ENCODE peak calls at places on chromosomes 1 and 21, in seven cellular contexts. One of them, this sample, is unnamed.

GRCh38 chr1:69567847-69568434 is at the start of gene LRRC7:
- DNase-seq in H1: no peak
- DNase-seq in HCT116: no peak
- DNase-seq in K562: peak; percentile 45
- DNase-seq in HepG2: no peak
- DNase-seq in SK-N-SH: peak; percentile 74
- DNase-seq in GM12878: no peak
- DNase-seq in this sample: peak; percentile 34

GRCh38 chr1:107666493-107666892 is 298.5 kb downstream of the VAV3 start:
- DNase-seq in H1: no peak
- DNase-seq in K562: no peak
- DNase-seq in SK-N-SH: no peak
- DNase-seq in GM12878: no peak
- DNase-seq in HCT116: no peak
- DNase-seq in HepG2: no peak
- DNase-seq in this sample: no peak

GRCh38 chr1:43582162-43582566 is 51.5 kb downstream of the PTPRF start:
- DNase-seq in HCT116: peak; percentile 93
- DNase-seq in HepG2: peak; percentile 64
- DNase-seq in SK-N-SH: no peak
- DNase-seq in GM12878: peak; percentile 54
- DNase-seq in H1: no peak
- DNase-seq in K562: peak; percentile 74
- DNase-seq in this sample: peak; percentile 89

GRCh38 chr1:206831605-206832004 is 33.8 kb upstream of the IL20 start:
- DNase-seq in H1: no peak
- DNase-seq in SK-N-SH: no peak
- DNase-seq in K562: no peak
- DNase-seq in HCT116: no peak
- DNase-seq in HepG2: no peak
- DNase-seq in GM12878: no peak
- DNase-seq in this sample: no peak

GRCh38 chr1:36322085-36322785 is 1.2 kb downstream of the EVA1B start:
- DNase-seq in GM12878: no peak
- DNase-seq in HepG2: no peak
- DNase-seq in HCT116: no peak
- DNase-seq in SK-N-SH: no peak
- DNase-seq in H1: no peak
- DNase-seq in K562: no peak
- DNase-seq in this sample: no peak

GRCh38 chr1:160811147-160811546 is 15.2 kb downstream of the LY9 start:
- DNase-seq in HCT116: no peak
- DNase-seq in H1: no peak
- DNase-seq in HepG2: no peak
- DNase-seq in SK-N-SH: no peak
- DNase-seq in GM12878: no peak
- DNase-seq in K562: no peak
- DNase-seq in this sample: no peak

GRCh38 chr21:28657576-28657975 is 335.1 kb downstream of the LTN1 start:
- DNase-seq in HCT116: no peak
- DNase-seq in GM12878: no peak
- DNase-seq in H1: no peak
- DNase-seq in K562: no peak
- DNase-seq in SK-N-SH: no peak
- DNase-seq in HepG2: no peak
- DNase-seq in this sample: no peak

GRCh38 chr1:116881879-116882520 is 27.7 kb upstream of the PTGFRN start:
- DNase-seq in HCT116: no peak
- DNase-seq in H1: no peak
- DNase-seq in GM12878: no peak
- DNase-seq in K562: peak; percentile 85
- DNase-seq in SK-N-SH: no peak
- DNase-seq in HepG2: peak; percentile 8
- DNase-seq in this sample: peak; percentile 26

GRCh38 chr1:212182585-212182984 is 102.6 kb upstream of the PPP2R5A start:
- DNase-seq in H1: no peak
- DNase-seq in SK-N-SH: no peak
- DNase-seq in GM12878: no peak
- DNase-seq in HepG2: no peak
- DNase-seq in K562: no peak
- DNase-seq in HCT116: no peak
- DNase-seq in this sample: no peak

GRCh38 chr1:1539310-1540014 is 962 bp downstream of the TMEM240 start:
- DNase-seq in GM12878: no peak
- DNase-seq in K562: no peak
- DNase-seq in H1: no peak
- DNase-seq in HCT116: no peak
- DNase-seq in HepG2: no peak
- DNase-seq in SK-N-SH: peak; percentile 87
- DNase-seq in this sample: peak; percentile 39
- H3K4me3 ChIP-seq in GM12878: no peak overlapping the region
- H3K4me3 ChIP-seq in K562: no peak overlapping the region
- H3K4me3 ChIP-seq in H1: peak overlapping the region; percentile 50
- H3K4me3 ChIP-seq in HCT116: no peak overlapping the region
- H3K4me3 ChIP-seq in HepG2: no peak overlapping the region
- H3K4me3 ChIP-seq in SK-N-SH: peak overlapping the region; percentile 50
- H3K4me3 ChIP-seq in this sample: peak overlapping the region; percentile 44

DNA sequence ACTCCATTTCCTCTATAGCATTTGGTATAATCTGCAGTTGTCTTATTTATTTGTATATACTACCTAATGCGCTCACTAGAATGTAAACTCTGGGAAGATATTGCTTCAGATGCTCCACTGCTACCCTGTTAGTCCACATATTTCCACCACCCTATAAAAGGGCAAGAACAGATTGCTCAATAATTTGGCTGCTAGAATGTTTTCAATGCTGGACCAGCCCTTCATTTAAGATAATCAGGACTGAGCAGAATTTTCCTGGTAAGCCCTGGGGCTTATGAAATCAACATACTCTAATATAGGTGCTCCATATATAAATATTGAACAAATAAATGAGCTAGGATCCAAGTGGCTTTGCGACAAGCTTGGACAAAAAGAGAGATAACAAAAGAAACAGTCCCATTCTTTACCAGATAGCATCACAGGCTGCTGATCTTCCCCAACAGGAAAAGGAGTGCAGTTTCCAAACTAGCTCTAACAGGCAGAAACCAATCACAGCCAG is 8.4 kb downstream of the BCAR3 start:
- DNase-seq in GM12878: no peak
- DNase-seq in SK-N-SH: peak; percentile 40
- DNase-seq in HepG2: no peak
- DNase-seq in H1: no peak
- DNase-seq in HCT116: no peak
- DNase-seq in K562: no peak
- DNase-seq in this sample: peak; percentile 20
- TF ChIP-seq MAX in GM12878: no peak
- TF ChIP-seq MAX in SK-N-SH: no peak
- TF ChIP-seq MAX in HepG2: no peak
- TF ChIP-seq MAX in H1: no peak
- TF ChIP-seq MAX in HCT116: no peak
- TF ChIP-seq MAX in K562: no peak
- TF ChIP-seq MAX in this sample: no peak

GRCh38 chr1:44673675-44674112 is 587 bp downstream of the TMEM53 start:
- DNase-seq in SK-N-SH: no peak
- DNase-seq in HepG2: no peak
- DNase-seq in K562: no peak
- DNase-seq in HCT116: no peak
- DNase-seq in GM12878: no peak
- DNase-seq in H1: no peak
- DNase-seq in this sample: no peak
- H2AFZ ChIP-seq in SK-N-SH: peak overlapping the region; percentile 96
- H2AFZ ChIP-seq in HepG2: no peak overlapping the region
- H2AFZ ChIP-seq in K562: peak overlapping the region; percentile 99
- H2AFZ ChIP-seq in HCT116: no peak overlapping the region
- H2AFZ ChIP-seq in GM12878: peak overlapping the region; percentile 86
- H2AFZ ChIP-seq in H1: no peak overlapping the region
- H2AFZ ChIP-seq in this sample: peak overlapping the region; percentile 79

DNA sequence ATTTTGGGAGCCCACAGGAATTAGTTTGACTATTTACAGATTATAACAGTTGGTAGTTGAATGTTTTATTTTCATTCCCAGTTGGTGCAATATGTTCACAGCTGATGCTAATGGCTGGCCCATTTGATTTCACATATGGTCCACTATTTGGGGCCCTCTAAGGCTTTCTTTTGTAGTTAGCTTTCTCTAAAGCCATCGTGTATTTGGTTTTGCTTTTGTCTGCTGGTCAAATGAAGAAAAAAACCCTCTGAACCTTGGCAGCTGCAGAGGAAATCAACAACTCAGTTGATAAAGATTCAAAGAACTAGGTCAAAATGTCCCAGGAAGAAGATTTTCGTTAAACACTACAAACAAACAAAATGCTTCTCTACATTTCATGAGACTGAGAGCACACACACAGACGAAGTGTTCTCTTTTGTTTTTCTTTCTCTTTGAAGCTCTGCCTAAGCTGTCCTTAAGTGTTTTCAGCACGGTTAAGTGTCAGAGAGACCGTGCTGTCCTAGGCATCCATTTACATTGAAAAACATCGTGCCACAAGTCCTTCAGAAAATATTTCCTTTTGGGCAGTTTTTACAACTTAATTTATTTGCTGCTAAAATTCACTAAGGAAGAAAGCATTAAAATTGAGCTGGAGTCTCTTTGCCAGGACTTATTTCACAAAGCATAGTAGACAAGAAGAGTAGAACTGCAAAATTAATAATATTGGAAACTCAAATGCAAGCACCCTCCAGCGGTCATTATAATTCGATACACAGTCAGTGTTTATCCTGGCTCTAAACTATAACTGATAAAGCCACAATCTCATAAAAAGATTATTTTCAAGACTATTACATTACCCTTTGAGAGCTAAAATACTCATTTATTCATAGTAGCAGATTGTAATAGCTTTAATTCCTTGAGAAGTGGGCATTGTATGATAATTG is 655.1 kb downstream of the RWDD3 start:
- DNase-seq in GM12878: no peak
- DNase-seq in HepG2: no peak
- DNase-seq in K562: no peak
- DNase-seq in H1: no peak
- DNase-seq in SK-N-SH: no peak
- DNase-seq in HCT116: no peak
- DNase-seq in this sample: peak; percentile 20
- H3K4me3 ChIP-seq in GM12878: no peak overlapping the region
- H3K4me3 ChIP-seq in HepG2: no peak overlapping the region
- H3K4me3 ChIP-seq in K562: no peak overlapping the region
- H3K4me3 ChIP-seq in H1: no peak overlapping the region
- H3K4me3 ChIP-seq in SK-N-SH: no peak overlapping the region
- H3K4me3 ChIP-seq in HCT116: no peak overlapping the region
- H3K4me3 ChIP-seq in this sample: no peak overlapping the region

DNA sequence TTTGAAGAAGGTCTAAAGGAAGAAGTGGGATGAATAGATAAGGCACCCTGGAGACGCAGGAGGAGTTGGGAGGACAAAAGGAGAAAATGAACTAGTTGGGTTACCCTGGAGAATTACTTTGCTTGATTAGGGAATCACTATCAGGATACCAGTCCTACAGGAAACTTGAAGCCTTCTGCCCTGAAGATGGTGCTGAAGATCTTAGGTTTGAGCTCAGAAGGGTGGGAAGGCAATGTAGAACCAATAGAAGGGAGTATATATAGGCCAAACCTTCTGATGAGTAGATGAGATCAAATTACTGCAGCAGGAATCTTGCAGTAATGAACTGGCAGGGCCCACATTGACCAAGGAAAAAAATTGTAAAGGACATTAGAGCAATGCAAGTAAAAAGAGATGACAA is 116.4 kb upstream of the CACYBP start:
- DNase-seq in HCT116: peak; percentile 24
- DNase-seq in H1: no peak
- DNase-seq in HepG2: peak; percentile 13
- DNase-seq in GM12878: no peak
- DNase-seq in SK-N-SH: no peak
- DNase-seq in K562: peak; percentile 52
- DNase-seq in this sample: peak; percentile 7
- TF ChIP-seq MAX in HCT116: no peak
- TF ChIP-seq MAX in H1: no peak
- TF ChIP-seq MAX in HepG2: no peak
- TF ChIP-seq MAX in GM12878: no peak
- TF ChIP-seq MAX in SK-N-SH: no peak
- TF ChIP-seq MAX in K562: no peak
- TF ChIP-seq MAX in this sample: no peak

DNA sequence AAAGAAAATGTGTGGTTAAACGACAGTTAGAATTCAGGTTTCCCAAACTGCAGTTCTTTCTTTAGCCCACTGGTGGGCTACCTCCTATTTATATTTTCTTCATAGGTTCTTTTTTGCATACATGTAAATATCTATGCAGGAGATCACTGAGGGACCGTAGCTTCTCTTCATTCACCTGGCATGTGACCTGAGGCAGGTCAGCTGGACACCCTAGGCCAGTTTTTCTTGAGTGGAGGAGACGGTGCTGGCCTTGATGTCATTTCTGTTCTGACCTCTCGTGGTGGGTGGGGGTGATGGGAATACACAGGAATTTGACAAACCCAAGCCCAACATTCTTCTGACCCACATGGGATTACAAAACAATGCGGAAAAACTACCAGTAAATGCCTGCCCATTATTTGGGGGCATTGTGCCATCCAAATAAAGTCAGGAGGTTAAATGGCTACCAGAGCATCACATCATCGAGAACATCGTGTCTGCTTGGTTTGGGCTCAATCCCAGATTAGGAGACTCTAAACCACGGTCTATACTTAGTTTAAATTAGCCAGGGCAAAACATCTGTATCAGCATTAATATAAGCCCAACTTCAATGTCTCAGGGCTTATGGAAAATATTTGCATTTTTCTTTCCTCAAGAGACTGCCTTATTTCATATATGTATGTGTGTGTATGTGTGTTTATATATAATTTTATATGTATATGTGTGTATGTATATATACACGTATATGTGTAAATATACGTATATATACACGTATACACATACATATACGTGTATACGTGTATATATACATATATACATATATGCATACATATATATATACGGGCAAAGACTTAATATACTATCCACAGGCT is 7.4 kb upstream of the IRF2BP2 start:
- DNase-seq in SK-N-SH: no peak
- DNase-seq in HCT116: no peak
- DNase-seq in H1: no peak
- DNase-seq in GM12878: no peak
- DNase-seq in K562: no peak
- DNase-seq in HepG2: no peak
- DNase-seq in this sample: no peak
- H2AFZ ChIP-seq in SK-N-SH: no peak overlapping the region
- H2AFZ ChIP-seq in HCT116: no peak overlapping the region
- H2AFZ ChIP-seq in H1: no peak overlapping the region
- H2AFZ ChIP-seq in GM12878: no peak overlapping the region
- H2AFZ ChIP-seq in K562: peak overlapping the region; percentile 0
- H2AFZ ChIP-seq in HepG2: no peak overlapping the region
- H2AFZ ChIP-seq in this sample: no peak overlapping the region

DNA sequence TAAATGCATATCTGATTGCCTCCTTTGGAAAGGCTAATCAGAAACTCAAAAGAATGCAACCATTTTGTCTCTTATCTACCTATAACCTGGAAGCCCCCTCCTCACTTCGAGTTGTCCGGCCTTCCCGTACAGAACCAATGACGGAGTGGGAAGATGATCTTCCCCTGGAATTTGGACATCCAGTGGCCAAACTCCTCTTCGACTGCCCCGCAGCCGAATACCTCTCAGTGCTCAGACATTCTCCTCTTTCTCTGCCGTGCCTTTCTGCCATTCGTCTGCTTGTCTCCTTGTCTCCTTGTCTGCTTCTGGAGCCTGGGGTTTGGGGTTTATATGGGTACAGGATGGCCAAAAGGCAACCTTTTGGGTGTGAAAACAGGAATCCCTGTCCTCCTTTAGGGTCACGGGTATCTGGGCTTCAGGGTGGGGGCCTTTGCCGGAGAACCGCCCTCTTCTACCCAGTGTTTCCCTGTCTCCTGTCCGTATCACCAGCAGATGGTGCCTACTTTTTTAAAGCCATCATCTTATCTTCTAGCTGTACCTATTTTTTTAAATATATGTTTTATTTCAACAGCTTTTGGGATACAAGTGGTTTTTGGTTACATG is 35.9 kb upstream of the RAB4A start:
- DNase-seq in K562: no peak
- DNase-seq in HepG2: no peak
- DNase-seq in H1: no peak
- DNase-seq in HCT116: no peak
- DNase-seq in GM12878: no peak
- DNase-seq in SK-N-SH: no peak
- DNase-seq in this sample: no peak
- H3K4me3 ChIP-seq in K562: no peak overlapping the region
- H3K4me3 ChIP-seq in HepG2: no peak overlapping the region
- H3K4me3 ChIP-seq in H1: no peak overlapping the region
- H3K4me3 ChIP-seq in HCT116: no peak overlapping the region
- H3K4me3 ChIP-seq in GM12878: no peak overlapping the region
- H3K4me3 ChIP-seq in SK-N-SH: no peak overlapping the region
- H3K4me3 ChIP-seq in this sample: no peak overlapping the region

This sample was measured in endothelial cell of umbilical vein.